ENCODE peak calls at places on chromosomes 2 and 18, in four cellular contexts. M is mesendoderm, R is mesenchymal stem cell, O is IMR-90. J is an unnamed sample.

GRCh38 chr2:98277156-98277859 is 68.9 kb upstream of the CNGA3 start:
- DNase-seq in O (no peak), R (no peak), M (no peak), J (no peak)

GRCh38 chr2:174997110-174997509 is 8.1 kb downstream of the CHN1 start:
- DNase-seq in M (no peak), R (no peak), O (no peak), J (no peak)

GRCh38 chr2:52456759-52457377 is 1310.7 kb upstream of the CHAC2 start:
- DNase-seq in R (peak; percentile 3), O (no peak), M (peak; percentile 70), J (no peak)

GRCh38 chr2:9333591-9334171 is 89.6 kb downstream of the ITGB1BP1 start:
- DNase-seq in O (peak; percentile 91), M (peak; percentile 85), R (peak; percentile 89), J (peak; percentile 62)

GRCh38 chr2:200713704-200714064 is 98.0 kb upstream of the BZW1 start:
- DNase-seq in R (no peak), M (peak; percentile 14), O (no peak), J (no peak)

GRCh38 chr2:134782107-134782506 is 56.3 kb upstream of the ACMSD start:
- DNase-seq in R (no peak), M (no peak), O (no peak), J (no peak)

GRCh38 chr2:190842606-190843104 is 38.0 kb upstream of the GLS start:
- DNase-seq in M (no peak), R (no peak), O (no peak), J (no peak)

GRCh38 chr2:32801741-32802140 is 145.0 kb upstream of the LTBP1 start:
- DNase-seq in R (no peak), M (no peak), O (no peak), J (no peak)

GRCh38 chr2:58895849-58896248 is 654.7 kb upstream of the FANCL start:
- DNase-seq in O (no peak), R (no peak), M (no peak), J (no peak)

GRCh38 chr2:28586864-28587263 is 91.0 kb downstream of the PLB1 start:
- DNase-seq in R (no peak), M (no peak), O (no peak), J (no peak)

GRCh38 chr18:27005589-27005988 is 140.1 kb upstream of the AQP4 start:
- DNase-seq in O (no peak), R (peak; percentile 12), M (peak; percentile 69), J (no peak)

GRCh38 chr2:105488198-105488757 is 89.4 kb upstream of the FHL2 start:
- DNase-seq in R (no peak), O (no peak), M (no peak), J (no peak)

GRCh38 chr2:193868833-193869232 is 1674.1 kb upstream of the TMEFF2 start:
- DNase-seq in O (no peak), M (no peak), R (no peak), J (no peak)

GRCh38 chr2:205776720-205777119 is 94.4 kb downstream of the NRP2 start:
- DNase-seq in O (no peak), R (no peak), M (no peak), J (no peak)

GRCh38 chr2:205778326-205778725 is 96.0 kb downstream of the NRP2 start:
- DNase-seq in M (no peak), R (no peak), O (no peak), J (no peak)

GRCh38 chr2:205775091-205775876 is 93.0 kb downstream of the NRP2 start:
- DNase-seq in R (no peak), O (peak; percentile 70), M (no peak), J (no peak)

GRCh38 chr2:205774028-205774427 is 91.7 kb downstream of the NRP2 start:
- DNase-seq in O (no peak), M (no peak), R (no peak), J (no peak)

DNA sequence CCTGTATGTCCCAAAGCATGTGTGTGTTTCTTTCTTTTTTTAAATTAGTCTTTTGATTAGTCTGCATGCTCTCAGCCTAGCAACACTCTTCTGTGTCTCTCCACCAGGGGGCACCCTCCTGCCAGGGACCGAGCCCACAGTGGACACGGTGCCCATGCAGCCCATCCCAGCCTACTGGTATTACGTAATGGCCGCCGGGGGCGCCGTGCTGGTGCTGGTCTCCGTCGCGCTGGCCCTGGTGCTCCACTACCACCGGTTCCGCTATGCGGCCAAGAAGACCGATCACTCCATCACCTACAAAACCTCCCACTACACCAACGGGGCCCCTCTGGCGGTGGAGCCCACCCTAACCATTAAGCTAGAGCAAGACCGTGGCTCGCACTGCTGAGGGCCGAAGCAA is 93.8 kb downstream of the NRP2 start:
- DNase-seq in M (peak; percentile 89), O (no peak), R (no peak), J (peak; percentile 93)
- H3K27ac ChIP-seq in M (no peak overlapping the region), O (no peak overlapping the region), R (no peak overlapping the region), J (no peak overlapping the region)

GRCh38 chr2:47126783-47127182 is 28.3 kb downstream of the STPG4 start:
- DNase-seq in O (no peak), M (no peak), R (no peak), J (no peak)

GRCh38 chr2:47133046-47133445 is 22.1 kb downstream of the STPG4 start:
- DNase-seq in O (no peak), R (no peak), M (no peak), J (no peak)

GRCh38 chr2:47128705-47129104 is 26.4 kb downstream of the STPG4 start:
- DNase-seq in O (no peak), R (no peak), M (no peak), J (no peak)

GRCh38 chr2:47129191-47129711 is 25.9 kb downstream of the STPG4 start:
- DNase-seq in R (no peak), M (no peak), O (no peak), J (peak; percentile 41)

DNA sequence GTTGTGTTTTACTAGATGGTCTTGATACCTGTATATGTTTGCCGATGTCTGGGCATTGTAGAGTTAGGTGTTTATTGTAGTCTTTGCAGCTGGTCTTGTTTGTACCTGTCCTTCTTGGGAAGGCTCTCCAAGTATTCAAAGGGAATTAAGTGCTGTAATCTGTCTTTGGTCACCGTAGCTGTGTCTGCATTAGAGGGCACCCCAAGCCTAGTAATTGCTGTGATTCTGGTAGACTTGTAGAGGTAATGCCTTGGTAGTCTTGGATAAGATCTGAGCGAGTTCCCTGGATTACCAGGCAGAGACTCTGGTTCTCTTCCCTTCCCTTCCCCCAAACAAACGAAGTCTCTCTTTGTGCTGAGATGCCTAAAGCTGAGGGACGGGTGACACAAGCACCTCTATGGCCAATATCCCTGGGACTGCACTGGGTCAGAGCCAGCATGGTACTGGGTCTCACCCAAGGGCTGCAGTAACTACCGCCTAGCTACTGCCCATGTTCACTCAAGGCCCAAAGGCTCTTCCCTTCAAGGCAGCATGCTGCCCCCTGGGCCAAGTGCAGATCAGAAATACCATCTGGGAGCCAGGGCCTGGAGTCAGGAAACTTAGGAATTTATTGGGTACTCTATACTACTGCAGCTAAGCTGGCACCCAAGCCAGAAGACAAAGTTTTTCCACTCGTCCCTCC is 27.1 kb downstream of the STPG4 start:
- DNase-seq in R (no peak), M (peak; percentile 49), O (no peak), J (peak; percentile 36)
- H2BK120ac ChIP-seq in R (no peak overlapping the region), M (no peak overlapping the region), O (no peak overlapping the region), J (no peak overlapping the region)

DNA sequence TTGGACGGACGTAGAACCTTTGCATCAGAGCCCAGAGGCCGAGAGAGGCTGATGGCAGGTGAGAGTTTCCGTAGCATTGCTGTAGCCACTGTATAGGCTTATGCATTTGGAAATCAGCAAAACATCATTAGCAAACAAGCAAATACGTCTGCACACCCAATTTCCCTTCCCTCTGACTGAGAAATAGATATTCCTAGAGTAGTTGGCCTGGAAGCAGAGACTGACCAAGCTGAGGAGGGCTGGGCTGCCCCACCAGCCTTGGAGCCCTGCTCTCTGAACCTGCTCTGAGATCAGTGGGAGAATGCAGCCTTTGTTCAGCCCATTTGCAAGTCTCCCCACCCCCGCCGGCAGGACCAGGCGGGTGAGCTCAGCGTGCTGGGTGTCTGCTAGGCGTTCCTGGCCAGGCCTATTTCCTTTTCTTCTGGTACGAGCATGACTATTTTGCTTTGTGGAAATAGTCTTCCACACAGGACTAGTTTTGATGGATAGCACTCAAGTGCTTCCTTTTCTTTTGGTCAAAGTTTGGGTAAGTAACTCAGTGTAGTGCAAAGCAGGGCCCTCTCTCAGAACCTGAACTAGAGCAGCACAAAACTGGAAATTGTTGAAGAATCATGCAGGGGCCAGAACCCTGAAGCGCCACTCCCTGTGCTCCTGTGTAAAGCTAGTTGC is 21.9 kb upstream of the RNF149 start:
- DNase-seq in O (no peak), M (peak; percentile 84), R (peak; percentile 15), J (peak; percentile 81)
- H3K27ac ChIP-seq in O (no peak overlapping the region), M (no peak overlapping the region), R (no peak overlapping the region), J (no peak overlapping the region)

DNA sequence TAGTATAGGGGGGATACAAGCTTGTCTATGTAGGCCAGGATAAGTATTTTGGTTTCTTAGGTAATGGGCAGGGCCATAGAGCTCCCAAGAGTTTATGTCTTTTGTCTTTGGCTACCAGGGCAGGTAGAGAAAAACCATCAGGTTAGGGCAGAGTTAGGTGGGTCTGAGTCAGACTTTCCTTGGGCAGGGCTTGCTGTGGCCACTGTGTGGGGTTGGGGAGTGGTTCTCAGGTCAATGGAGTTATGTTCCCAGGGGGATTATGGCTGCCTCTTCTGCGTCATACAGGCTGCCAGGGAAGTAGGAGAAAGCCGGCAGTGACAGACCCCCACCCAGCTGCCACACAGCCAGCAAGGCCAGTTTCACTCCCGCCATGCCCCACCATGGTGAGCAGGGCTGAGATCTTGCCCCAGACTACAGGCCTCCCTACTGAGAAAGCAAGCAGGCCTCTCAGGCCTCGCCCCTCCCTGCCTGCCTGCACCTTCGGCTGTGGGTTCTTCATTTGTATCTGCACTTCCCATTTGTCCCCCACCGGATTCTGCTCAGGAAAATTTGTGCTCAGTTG is 55.5 kb downstream of the RPIA start:
- DNase-seq in R (no peak), O (no peak), M (no peak), J (no peak)
- H2BK120ac ChIP-seq in R (no peak overlapping the region), O (no peak overlapping the region), M (no peak overlapping the region), J (no peak overlapping the region)

DNA sequence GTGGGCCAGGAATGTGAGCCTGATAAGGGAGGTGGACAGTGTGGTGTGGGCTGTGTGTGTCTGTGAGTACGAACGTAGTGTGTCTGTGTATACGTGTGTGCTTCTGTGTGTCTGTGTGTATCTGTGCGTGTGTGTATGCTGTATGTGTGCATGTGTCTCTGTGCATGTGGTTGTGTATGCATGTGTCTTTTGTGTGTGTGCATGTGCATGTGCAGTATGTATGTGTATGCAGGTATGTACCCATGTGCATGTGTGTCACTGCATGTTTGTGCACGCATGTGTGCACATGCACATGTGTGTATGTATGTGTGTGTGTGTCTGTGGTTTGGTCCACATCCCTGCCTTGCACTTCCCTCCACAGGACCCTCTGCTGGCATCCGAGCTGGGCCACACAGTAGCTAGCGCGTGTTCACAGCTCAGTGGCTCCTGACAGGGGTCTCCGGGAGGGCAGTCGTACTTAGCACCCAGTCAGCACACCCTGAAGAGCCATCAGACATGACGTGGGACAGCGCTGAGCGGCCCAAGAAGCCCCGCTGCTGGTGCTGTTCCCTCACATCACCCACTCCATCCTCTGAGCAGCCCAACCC is 114.3 kb downstream of the CELF4 start:
- DNase-seq in M (no peak), R (no peak), O (no peak), J (no peak)
- H3K27ac ChIP-seq in M (no peak overlapping the region), R (no peak overlapping the region), O (no peak overlapping the region), J (no peak overlapping the region)

GRCh38 chr2:237870754-237871651 is 11.6 kb downstream of the RAMP1 start:
- DNase-seq in M (peak; percentile 5), O (no peak), R (no peak), J (no peak)
- H2BK120ac ChIP-seq in M (no peak overlapping the region), O (no peak overlapping the region), R (no peak overlapping the region), J (no peak overlapping the region)

J was measured in H9.